ENCODE peak calls at places on chromosomes 7 and 10, in five cellular contexts. D, H, L, V and A are unnamed samples.

GRCh38 chr10:48215148-48215982 is 59.1 kb downstream of the FRMPD2 start:
- DNase-seq in H (peak; percentile 48), L (no peak), V (peak; percentile 66), D (no peak), A (no peak)

GRCh38 chr7:110620336-110620735 is 470.6 kb upstream of the LRRN3 start:
- DNase-seq in V (no peak), H (no peak), L (no peak), D (no peak), A (no peak)

GRCh38 chr10:130038019-130038555 is 72.5 kb downstream of the C10orf143 start:
- DNase-seq in H (no peak), D (no peak), L (no peak), V (no peak), A (no peak)

GRCh38 chr10:14553434-14553833 is 221.3 kb downstream of the FAM107B start:
- DNase-seq in L (no peak), V (no peak), H (no peak), D (no peak), A (no peak)

GRCh38 chr7:21146642-21147423 is 281.1 kb upstream of the SP4 start:
- DNase-seq in D (no peak), V (no peak), H (no peak), L (no peak), A (no peak)

GRCh38 chr10:667096-667495 is 22.4 kb downstream of the DIP2C start:
- DNase-seq in H (no peak), D (no peak), V (no peak), L (no peak), A (no peak)

GRCh38 chr10:100569687-100570517 is 34.2 kb downstream of the HIF1AN start:
- DNase-seq in D (no peak), V (no peak), L (no peak), H (no peak), A (no peak)

GRCh38 chr7:106415433-106415832 is 130.7 kb upstream of the NAMPT start:
- DNase-seq in V (no peak), D (no peak), H (no peak), L (no peak), A (no peak)

GRCh38 chr7:113013761-113014449 is 72.7 kb downstream of the GPR85 start:
- DNase-seq in D (no peak), V (no peak), L (no peak), H (no peak), A (no peak)